ENCODE peak calls at places on chromosomes 4 and X, in nine cellular contexts. K is nephron progenitor cell, M is NCI-H2081, H is KBM-7, Y is NCI-H1436 treated with DMSO at 0.1 percent for 48 hours, I is Right ventricle myocardium inferior, A is NCI-H1092 treated with DMSO at 0.1 percent for 48 hours, O is breast epithelium, C is transverse colon. G is an unnamed sample.

GRCh38 chr4:60884545-60884944 is 315.6 kb upstream of the ADGRL3 start:
- DNase-seq in A (no peak), Y (no peak), M (peak), I (no peak), O (no peak), C (no peak), H (no peak), K (no peak), G (no peak)

GRCh38 chrX:40864972-40865371 is 129.6 kb upstream of the MED14 start:
- DNase-seq in A (no peak), Y (no peak), K (no peak), I (no peak), O (no peak), C (no peak), M (no peak), H (no peak), G (no peak)

GRCh38 chr4:13266687-13267086 is 217.5 kb downstream of the RAB28 start:
- DNase-seq in H (no peak), C (no peak), A (no peak), Y (no peak), K (no peak), M (no peak), I (no peak), O (no peak), G (no peak)

GRCh38 chr4:26858035-26858918 is 2.4 kb upstream of the STIM2 start:
- DNase-seq in C (no peak), O (no peak), M (peak), I (no peak), Y (no peak), H (no peak), A (peak), K (no peak), G (no peak)

GRCh38 chrX:19672211-19672814 is 157.0 kb upstream of the MAP3K15 start:
- DNase-seq in A (no peak), M (no peak), K (no peak), Y (no peak), O (no peak), H (no peak), C (no peak), I (no peak), G (no peak)

GRCh38 chrX:135432453-135432852 is 10.7 kb downstream of the SMIM10L2A start:
- DNase-seq in I (no peak), O (no peak), A (no peak), Y (no peak), M (no peak), K (no peak), H (no peak), C (no peak), G (no peak)

GRCh38 chrX:101394372-101394771 is 3.6 kb downstream of the RPL36A start:
- DNase-seq in O (no peak), H (no peak), C (no peak), Y (no peak), A (no peak), K (no peak), M (no peak), I (no peak), G (no peak)

GRCh38 chr4:14338866-14339265 is 663.4 kb upstream of the CPEB2 start:
- DNase-seq in Y (no peak), C (no peak), O (no peak), K (no peak), I (no peak), M (no peak), A (no peak), H (peak), G (no peak)

GRCh38 chrX:69116077-69116476 is 49.2 kb downstream of the PJA1 start:
- DNase-seq in M (no peak), K (no peak), O (peak), C (no peak), Y (no peak), H (no peak), A (no peak), I (no peak), G (no peak)

GRCh38 chr4:169335331-169335730 is 64.6 kb upstream of the SH3RF1 start:
- DNase-seq in K (no peak), H (peak), Y (no peak), M (no peak), C (no peak), A (no peak), I (no peak), O (no peak), G (no peak)

GRCh38 chrX:2875798-2876399 is 47.2 kb downstream of the GYG2 start:
- DNase-seq in I (no peak), M (no peak), O (no peak), H (peak), Y (no peak), A (no peak), K (no peak), C (no peak), G (no peak)

GRCh38 chrX:130676861-130677260 is 226.1 kb downstream of the ENOX2 start:
- DNase-seq in M (no peak), K (no peak), Y (no peak), C (no peak), H (no peak), O (no peak), A (no peak), I (no peak), G (no peak)

GRCh38 chrX:71870337-71871098 is 40.1 kb upstream of the NHSL2 start:
- DNase-seq in M (peak), Y (no peak), K (peak), A (no peak), H (peak), C (no peak), I (no peak), O (no peak), G (no peak)

GRCh38 chrX:44871114-44871645 is 1.8 kb upstream of the KDM6A start:
- DNase-seq in O (no peak), Y (no peak), M (peak), H (peak), A (no peak), C (peak), I (no peak), K (peak), G (peak)

GRCh38 chrX:19725545-19726102 is 161.8 kb downstream of the SH3KBP1 start:
- DNase-seq in O (no peak), H (peak), M (no peak), C (no peak), A (no peak), I (no peak), K (no peak), Y (no peak), G (no peak)

GRCh38 chrX:149497626-149498025 is 7.5 kb downstream of the IDS start:
- DNase-seq in A (no peak), K (no peak), C (no peak), I (no peak), O (no peak), M (no peak), H (no peak), Y (no peak), G (no peak)

GRCh38 chr4:8061573-8061972 is 97.0 kb downstream of the ABLIM2 start:
- DNase-seq in H (no peak), O (no peak), K (no peak), C (no peak), Y (no peak), A (no peak), I (no peak), M (no peak), G (no peak)

GRCh38 chrX:145405012-145405411 is 157.7 kb downstream of the SPANXN1 start:
- DNase-seq in H (peak), M (peak), O (no peak), K (peak), C (no peak), I (no peak), Y (no peak), A (peak), G (no peak)

GRCh38 chrX:110180176-110180927 is 137.5 kb downstream of the AMMECR1 start:
- DNase-seq in O (no peak), K (no peak), H (no peak), I (no peak), M (no peak), C (no peak), A (no peak), Y (no peak), G (peak)

GRCh38 chr4:60962286-60962685 is 237.8 kb upstream of the ADGRL3 start:
- DNase-seq in I (no peak), K (no peak), M (no peak), H (no peak), O (no peak), Y (no peak), C (no peak), A (no peak), G (no peak)

GRCh38 chr4:5366421-5366820 is 315.1 kb downstream of the STK32B start:
- DNase-seq in C (no peak), A (no peak), Y (no peak), M (no peak), I (no peak), O (no peak), H (no peak), K (no peak), G (no peak)

GRCh38 chrX:151240237-151240636 is 63.9 kb downstream of the GPR50 start:
- DNase-seq in Y (no peak), M (no peak), I (no peak), K (no peak), H (no peak), A (no peak), C (no peak), O (no peak), G (no peak)

G was measured in ovary.